ENCODE peak calls at places on chromosomes 13 and 19, in ten cellular contexts. T, X, I, A, B, U, Y, Q, C and N are unnamed samples.

GRCh38 chr13:47632311-47632710 is 368.8 kb downstream of the SUCLA2 start:
- DNase-seq in T (no peak), X (no peak), I (no peak), A (no peak), B (no peak), U (no peak), Y (peak), Q (no peak), C (no peak), N (no peak)

GRCh38 chr13:76773695-76774094 is 112.5 kb downstream of the KCTD12 start:
- DNase-seq in T (no peak), X (no peak), I (no peak), A (no peak), B (no peak), U (no peak), Y (no peak), Q (no peak), C (no peak), N (no peak)

GRCh38 chr13:109764474-109765292 is 21.7 kb downstream of the IRS2 start:
- DNase-seq in T (no peak), X (peak), I (no peak), A (no peak), B (no peak), U (no peak), Y (no peak), Q (no peak), C (peak), N (no peak)

GRCh38 chr19:5057860-5058259 is 88.9 kb downstream of the KDM4B start:
- DNase-seq in T (no peak), X (peak), I (no peak), A (no peak), B (no peak), U (peak), Y (peak), Q (no peak), C (peak), N (no peak)

GRCh38 chr19:15508035-15508710 is at the start of gene CYP4F22:
- DNase-seq in T (no peak), X (no peak), I (no peak), A (no peak), B (no peak), U (no peak), Y (peak), Q (no peak), C (no peak), N (no peak)

GRCh38 chr19:40190891-40191835 is at the start of gene MAP3K10:
- DNase-seq in T (peak), X (peak), I (peak), A (peak), B (no peak), U (peak), Y (peak), Q (peak), C (peak), N (no peak)

GRCh38 chr13:50393641-50394040 is 378.4 kb downstream of the KCNRG start:
- DNase-seq in T (no peak), X (peak), I (peak), A (no peak), B (no peak), U (no peak), Y (peak), Q (no peak), C (no peak), N (no peak)

GRCh38 chr19:38989066-38989605 is 13.6 kb upstream of the FBXO17 start:
- DNase-seq in T (no peak), X (peak), I (no peak), A (no peak), B (no peak), U (peak), Y (peak), Q (no peak), C (no peak), N (no peak)

GRCh38 chr13:99162962-99163361 is 37.7 kb upstream of the UBAC2 start:
- DNase-seq in T (no peak), X (no peak), I (no peak), A (no peak), B (no peak), U (no peak), Y (no peak), Q (no peak), C (no peak), N (no peak)

GRCh38 chr19:53158119-53158656 is 665 bp downstream of the ZNF347 start:
- DNase-seq in T (no peak), X (peak), I (peak), A (peak), B (no peak), U (peak), Y (peak), Q (no peak), C (peak), N (no peak)

GRCh38 chr13:49791214-49791752 is 1.2 kb downstream of the KPNA3 start:
- DNase-seq in T (no peak), X (peak), I (no peak), A (no peak), B (no peak), U (peak), Y (peak), Q (no peak), C (no peak), N (peak)

GRCh38 chr13:110797230-110797877 is 83.9 kb downstream of the ING1 start:
- DNase-seq in T (no peak), X (no peak), I (no peak), A (no peak), B (no peak), U (peak), Y (peak), Q (no peak), C (no peak), N (no peak)

GRCh38 chr19:1882089-1882785 is 3.1 kb downstream of the ABHD17A start:
- DNase-seq in T (no peak), X (no peak), I (no peak), A (no peak), B (no peak), U (no peak), Y (no peak), Q (peak), C (no peak), N (no peak)
- H3K4me3 ChIP-seq in T (no peak), X (no peak), I (peak), A (peak), B (peak), U (no peak), Y (no peak), Q (peak), C (peak), N (no peak)

GRCh38 chr19:13882419-13882795 is 5.5 kb downstream of the NANOS3 start:
- DNase-seq in T (no peak), X (no peak), I (no peak), A (no peak), B (no peak), U (no peak), Y (no peak), Q (no peak), C (no peak), N (no peak)

GRCh38 chr19:13884726-13885591 is 8.0 kb downstream of the NANOS3 start:
- DNase-seq in T (no peak), X (no peak), I (no peak), A (no peak), B (no peak), U (no peak), Y (no peak), Q (no peak), C (no peak), N (no peak)

GRCh38 chr19:13881692-13882418 is 4.9 kb downstream of the NANOS3 start:
- DNase-seq in T (no peak), X (no peak), I (no peak), A (no peak), B (no peak), U (no peak), Y (no peak), Q (no peak), C (no peak), N (no peak)

GRCh38 chr19:13882841-13883240 is 5.9 kb downstream of the NANOS3 start:
- DNase-seq in T (no peak), X (no peak), I (no peak), A (no peak), B (no peak), U (no peak), Y (no peak), Q (no peak), C (no peak), N (no peak)

GRCh38 chr19:13883665-13884064 is 6.7 kb downstream of the NANOS3 start:
- DNase-seq in T (no peak), X (no peak), I (no peak), A (no peak), B (no peak), U (no peak), Y (no peak), Q (no peak), C (no peak), N (no peak)
- TF ChIP-seq CTCF in T (peak), X (peak), I (no peak), A (no peak), B (no peak), U (peak), Y (peak), Q (no peak), C (no peak), N (peak)

DNA sequence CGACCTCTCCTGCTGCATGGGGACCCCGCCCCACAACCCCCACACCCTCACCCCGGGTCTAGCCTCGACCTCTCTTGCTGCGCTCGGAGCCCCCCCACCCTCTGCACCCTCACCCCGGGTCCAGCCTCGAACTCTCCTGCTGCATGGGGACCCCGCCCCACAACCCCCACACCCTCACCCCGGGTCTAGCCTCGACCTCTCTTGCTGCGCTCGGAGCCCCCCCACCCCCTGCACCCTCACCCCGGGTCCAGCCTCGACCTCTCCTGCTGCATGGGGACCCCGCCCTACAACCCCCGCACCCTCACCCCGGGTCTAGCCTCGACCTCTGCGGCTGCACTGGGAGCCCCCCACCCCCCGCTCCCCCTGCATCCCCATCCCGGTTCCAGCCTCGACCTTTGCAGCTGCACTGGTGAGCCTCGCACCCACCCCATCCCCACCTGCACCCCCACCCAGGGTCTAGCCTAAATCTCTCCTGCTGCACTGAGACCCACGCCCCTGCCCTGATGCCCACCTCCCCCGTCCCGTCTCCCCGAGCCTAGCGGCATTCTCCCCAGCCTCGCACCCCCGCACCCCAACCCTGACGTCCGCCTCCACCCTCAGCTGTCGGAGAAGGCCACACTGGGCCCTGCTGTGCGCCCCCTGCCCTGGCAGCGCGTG is 1.8 kb downstream of the CFD start:
- DNase-seq in T (no peak), X (no peak), I (no peak), A (no peak), B (no peak), U (no peak), Y (no peak), Q (no peak), C (peak), N (no peak)
- H3K4me3 ChIP-seq in T (no peak), X (no peak), I (peak), A (peak), B (peak), U (peak), Y (no peak), Q (no peak), C (peak), N (peak)

GRCh38 chr13:20547479-20547908 is 19.5 kb upstream of the IFT88 start:
- DNase-seq in T (no peak), X (no peak), I (no peak), A (no peak), B (no peak), U (no peak), Y (no peak), Q (no peak), C (no peak), N (no peak)

GRCh38 chr13:20553309-20553708 is 13.6 kb upstream of the IFT88 start:
- DNase-seq in T (no peak), X (peak), I (no peak), A (no peak), B (no peak), U (no peak), Y (no peak), Q (no peak), C (no peak), N (no peak)

GRCh38 chr13:20546559-20546958 is 20.4 kb upstream of the IFT88 start:
- DNase-seq in T (no peak), X (no peak), I (no peak), A (no peak), B (no peak), U (no peak), Y (no peak), Q (no peak), C (no peak), N (no peak)

DNA sequence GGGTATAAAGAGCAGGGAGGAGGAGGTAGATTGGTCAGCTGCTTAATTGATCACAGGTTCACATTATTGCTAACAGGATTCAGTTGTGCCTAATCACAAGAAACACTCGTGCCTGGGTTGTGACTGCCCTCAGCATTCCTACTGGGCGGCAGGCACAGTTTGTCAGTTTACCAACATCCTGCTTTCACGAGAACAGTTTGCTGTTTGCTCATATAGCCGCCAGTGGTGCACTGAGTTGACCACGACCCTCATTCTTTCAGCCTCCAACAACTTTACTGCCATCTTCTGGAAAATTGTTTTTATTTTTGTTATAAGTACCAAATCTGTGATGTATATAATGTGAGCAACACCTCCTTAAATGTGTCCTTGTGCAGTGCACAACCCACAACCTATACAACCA is 16.2 kb upstream of the IFT88 start:
- DNase-seq in T (no peak), X (peak), I (no peak), A (no peak), B (no peak), U (peak), Y (no peak), Q (no peak), C (no peak), N (no peak)
- TF ChIP-seq CTCF in T (no peak), X (no peak), I (no peak), A (no peak), B (no peak), U (peak), Y (no peak), Q (no peak), C (no peak), N (no peak)

GRCh38 chr19:41265376-41266153 is 1.4 kb downstream of the HNRNPUL1 start:
- DNase-seq in T (no peak), X (peak), I (no peak), A (peak), B (no peak), U (peak), Y (peak), Q (no peak), C (no peak), N (no peak)
- H3K4me3 ChIP-seq in T (peak), X (peak), I (peak), A (peak), B (peak), U (peak), Y (peak), Q (peak), C (peak), N (peak)

DNA sequence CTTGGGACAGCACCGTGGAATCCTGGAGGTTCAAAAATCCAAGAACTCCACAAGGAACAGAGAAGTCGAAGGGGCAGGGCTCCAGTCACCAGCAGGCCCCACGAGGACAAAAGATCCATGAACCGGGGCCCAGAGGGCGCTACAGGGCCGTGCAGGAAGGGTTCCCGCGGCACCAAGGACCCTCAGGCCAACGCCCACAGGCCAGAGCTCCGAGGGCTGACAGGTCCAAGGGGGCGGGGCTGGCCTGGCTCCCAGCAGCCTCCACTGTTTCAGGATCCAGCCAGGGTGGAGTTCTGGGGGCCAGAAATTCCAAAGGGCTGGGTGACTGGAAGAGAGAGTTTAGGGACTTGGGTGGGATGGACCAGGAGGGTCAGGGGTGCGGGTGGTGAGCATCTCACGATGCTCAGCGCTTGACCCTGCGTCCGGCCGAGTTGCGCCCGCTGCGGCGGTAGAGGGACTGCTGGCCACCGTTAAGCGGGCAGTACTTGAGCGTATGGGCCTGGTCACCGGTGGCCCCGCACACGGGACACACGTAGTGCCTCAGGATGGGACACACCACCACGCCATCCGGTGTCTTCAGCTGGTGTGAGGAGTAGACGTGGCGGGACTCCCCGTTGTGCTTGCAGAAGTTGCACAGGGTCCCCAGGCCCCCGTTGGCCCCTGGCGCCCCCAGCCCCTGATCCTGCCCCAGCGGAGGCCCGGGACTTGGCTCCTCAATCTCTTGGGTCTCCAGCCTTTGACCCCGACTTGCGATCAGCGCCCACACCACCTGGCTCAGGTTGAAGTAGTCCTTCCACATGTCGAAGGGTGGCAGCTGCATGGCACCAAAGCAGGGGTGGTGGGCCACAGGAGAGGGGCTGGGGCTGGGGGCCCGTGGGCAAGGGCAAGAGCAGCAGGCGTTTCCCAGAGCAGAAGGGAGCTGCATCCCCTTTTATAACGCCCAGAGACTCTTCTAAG is at the start of gene NANOS2:
- DNase-seq in T (no peak), X (no peak), I (no peak), A (no peak), B (no peak), U (peak), Y (peak), Q (no peak), C (peak), N (no peak)
- TF ChIP-seq CTCF in T (peak), X (peak), I (peak), A (no peak), B (no peak), U (peak), Y (peak), Q (no peak), C (no peak), N (peak)

DNA sequence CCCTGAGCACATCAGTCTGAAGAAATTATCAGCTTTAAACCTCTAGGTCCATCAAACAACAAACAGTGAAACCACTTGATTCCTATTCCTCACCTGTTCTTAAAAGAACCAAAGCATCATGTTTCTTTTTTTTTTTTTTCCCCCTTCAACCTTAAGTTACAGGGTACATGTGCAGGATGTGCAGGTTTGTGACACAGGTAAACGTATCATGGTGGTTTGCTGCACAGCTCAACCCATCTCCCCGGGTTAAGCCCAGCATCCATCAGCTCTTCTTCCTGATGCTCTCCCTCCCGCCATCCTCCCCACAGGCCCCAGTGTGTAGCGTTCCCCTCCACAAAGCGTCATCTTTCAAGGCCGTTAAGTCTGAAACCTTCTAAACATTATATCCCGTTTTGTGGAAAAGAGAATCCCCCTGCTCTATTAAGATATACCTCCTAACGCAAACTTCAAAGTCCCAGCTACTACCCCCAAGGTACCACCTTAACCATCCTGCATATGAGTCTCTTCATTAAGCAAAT is 10.9 kb downstream of the USP12 start:
- DNase-seq in T (no peak), X (no peak), I (no peak), A (no peak), B (no peak), U (no peak), Y (no peak), Q (no peak), C (no peak), N (no peak)
- H3K4me3 ChIP-seq in T (no peak), X (no peak), I (no peak), A (no peak), B (no peak), U (no peak), Y (no peak), Q (no peak), C (no peak), N (no peak)

GRCh38 chr19:48230555-48231129 is 25.1 kb downstream of the CARD8 start:
- DNase-seq in T (no peak), X (no peak), I (no peak), A (no peak), B (no peak), U (no peak), Y (no peak), Q (no peak), C (no peak), N (no peak)
- TF ChIP-seq CTCF in T (no peak), X (no peak), I (no peak), A (no peak), B (no peak), U (no peak), Y (no peak), Q (no peak), C (no peak), N (no peak)